ENCODE peak calls at places on chromosomes 11 and 22, in seven cellular contexts. Z is tibial nerve, H is adrenal gland, O is cardiac muscle cell, C is fibroblast of pulmonary artery, U is lower lobe of right lung, S is colonic mucosa. V is an unnamed sample.

GRCh38 chr11:95338430-95338991 is 107.5 kb upstream of the SESN3 start:
- DNase-seq in C (peak), U (peak), O (peak), S (peak), H (peak), Z (peak), V (no peak)

GRCh38 chr11:42138454-42138853 is 679.0 kb upstream of the LRRC4C start:
- DNase-seq in U (no peak), S (no peak), O (no peak), Z (no peak), H (no peak), C (no peak), V (no peak)

GRCh38 chr11:85348945-85349344 is 278.2 kb downstream of the DLG2 start:
- DNase-seq in H (no peak), S (no peak), U (no peak), C (no peak), O (no peak), Z (no peak), V (no peak)

GRCh38 chr11:120217941-120218694 is 7.3 kb downstream of the OAF start:
- DNase-seq in O (no peak), U (no peak), H (no peak), C (no peak), Z (no peak), S (no peak), V (no peak)

GRCh38 chr22:39216143-39216490 is 28.7 kb downstream of the PDGFB start:
- DNase-seq in U (peak), Z (no peak), H (no peak), S (no peak), O (no peak), C (no peak), V (no peak)

GRCh38 chr22:43118953-43119458 is 8.5 kb downstream of the BIK start:
- DNase-seq in O (peak), H (no peak), Z (no peak), C (no peak), U (no peak), S (peak), V (no peak)

GRCh38 chr11:85875505-85875904 is 20.3 kb downstream of the CCDC83 start:
- DNase-seq in Z (no peak), U (no peak), O (peak), H (no peak), C (peak), S (no peak), V (no peak)

GRCh38 chr11:61357233-61357893 is 4.3 kb downstream of the CYB561A3 start:
- DNase-seq in C (no peak), O (no peak), S (no peak), Z (no peak), H (no peak), U (no peak), V (no peak)

GRCh38 chr22:20175597-20175900 is 24.7 kb upstream of the CCDC188 start:
- DNase-seq in S (no peak), C (no peak), O (no peak), H (no peak), Z (no peak), U (no peak), V (no peak)

GRCh38 chr11:47216141-47216798 is 1.5 kb downstream of the DDB2 start:
- DNase-seq in S (peak), O (peak), C (peak), U (no peak), H (peak), Z (peak), V (peak)

GRCh38 chr11:93249437-93250210 is 51.8 kb upstream of the SLC36A4 start:
- DNase-seq in H (no peak), U (no peak), C (no peak), O (no peak), Z (no peak), S (no peak), V (no peak)

GRCh38 chr11:19703211-19703610 is 9.4 kb upstream of the NAV2 start:
- DNase-seq in U (no peak), C (no peak), Z (no peak), S (no peak), H (no peak), O (no peak), V (no peak)

GRCh38 chr11:128422576-128423370 is 164.6 kb downstream of the ETS1 start:
- DNase-seq in O (no peak), C (no peak), U (peak), S (no peak), H (no peak), Z (no peak), V (no peak)

GRCh38 chr11:62552931-62553838 is 6.6 kb upstream of the AHNAK start:
- DNase-seq in C (peak), H (peak), O (peak), U (peak), S (peak), Z (peak), V (peak)

GRCh38 chr22:25955323-25955722 is 213.3 kb downstream of the MYO18B start:
- DNase-seq in Z (no peak), O (no peak), S (no peak), C (no peak), H (no peak), U (no peak), V (no peak)

GRCh38 chr22:22741843-22742242 is 97.4 kb downstream of the GGTLC2 start:
- DNase-seq in Z (no peak), U (no peak), C (no peak), H (no peak), S (no peak), O (no peak), V (no peak)

GRCh38 chr11:77370217-77370616 is 68.7 kb upstream of the GDPD4 start:
- DNase-seq in U (no peak), Z (no peak), S (no peak), C (no peak), O (no peak), H (no peak), V (no peak)

GRCh38 chr22:29167032-29167911 is 38.4 kb upstream of the EMID1 start:
- DNase-seq in Z (no peak), S (no peak), H (no peak), C (no peak), O (no peak), U (no peak), V (no peak)

GRCh38 chr11:2951235-2952110 is 22.3 kb upstream of the PHLDA2 start:
- DNase-seq in H (no peak), U (no peak), O (peak), C (peak), S (no peak), Z (no peak), V (no peak)

GRCh38 chr22:32322986-32323385 is 34.7 kb upstream of the RFPL3 start:
- DNase-seq in Z (no peak), S (no peak), H (no peak), C (no peak), O (no peak), U (no peak), V (no peak)

GRCh38 chr22:37442537-37442936 is 15.3 kb upstream of the ELFN2 start:
- DNase-seq in U (no peak), H (no peak), O (peak), C (peak), Z (no peak), S (no peak), V (peak)

GRCh38 chr11:94909371-94909820 is 64.0 kb downstream of the CWC15 start:
- DNase-seq in U (no peak), Z (no peak), S (no peak), H (no peak), C (peak), O (peak), V (no peak)

GRCh38 chr11:57161351-57161750 is 20.4 kb upstream of the LRRC55 start:
- DNase-seq in U (no peak), C (no peak), H (no peak), O (no peak), Z (no peak), S (no peak), V (no peak)

GRCh38 chr22:49327411-49327810 is 500.3 kb downstream of the BRD1 start:
- DNase-seq in Z (no peak), H (no peak), S (no peak), C (no peak), U (peak), O (no peak), V (no peak)

GRCh38 chr11:115916596-115916995 is 412.4 kb upstream of the CADM1 start:
- DNase-seq in O (no peak), U (no peak), S (no peak), H (no peak), Z (no peak), C (no peak), V (no peak)

GRCh38 chr22:31637938-31638618 is 23.9 kb downstream of the PISD start:
- DNase-seq in S (no peak), H (no peak), Z (peak), U (peak), C (peak), O (peak), V (no peak)

GRCh38 chr11:128022007-128022368 is 565.4 kb downstream of the ETS1 start:
- DNase-seq in C (peak), H (no peak), S (no peak), Z (no peak), U (no peak), O (peak), V (no peak)

GRCh38 chr11:116465056-116465455 is 307.7 kb downstream of the BUD13 start:
- DNase-seq in Z (no peak), O (no peak), U (no peak), S (no peak), C (no peak), H (no peak), V (no peak)

GRCh38 chr22:40928657-40929056 is 22.5 kb upstream of the RBX1 start:
- DNase-seq in H (no peak), Z (no peak), U (no peak), C (peak), S (no peak), O (peak), V (no peak)

GRCh38 chr22:36419177-36419911 is 31.6 kb upstream of the MYH9 start:
- DNase-seq in U (no peak), Z (peak), H (peak), O (peak), S (peak), C (peak), V (no peak)

GRCh38 chr22:29726104-29726503 is 6.3 kb downstream of the CABP7 start:
- DNase-seq in U (no peak), S (no peak), C (no peak), H (no peak), Z (no peak), O (no peak), V (no peak)

GRCh38 chr11:118010738-118011461 is 24.7 kb downstream of the IL10RA start:
- DNase-seq in U (peak), O (no peak), C (no peak), H (peak), Z (peak), S (peak), V (no peak)

GRCh38 chr11:68641880-68642279 is 42.5 kb upstream of the GAL start:
- DNase-seq in O (no peak), S (no peak), Z (no peak), C (no peak), H (no peak), U (no peak), V (no peak)

GRCh38 chr11:68646832-68647231 is 37.5 kb upstream of the GAL start:
- DNase-seq in S (no peak), H (no peak), O (no peak), U (no peak), C (no peak), Z (no peak), V (no peak)

GRCh38 chr11:68643576-68643975 is 40.8 kb upstream of the GAL start:
- DNase-seq in H (no peak), O (peak), Z (peak), S (no peak), U (no peak), C (peak), V (no peak)
- TF ChIP-seq CTCF in H (no peak), O (no peak), Z (no peak), S (no peak), U (no peak), C (peak), V (no peak)

GRCh38 chr11:1718326-1718725 is 21.3 kb downstream of the KRTAP5-6 start:
- DNase-seq in H (no peak), O (no peak), C (no peak), U (no peak), S (no peak), Z (no peak), V (no peak)

GRCh38 chr11:1714908-1715885 is 18.2 kb downstream of the KRTAP5-6 start:
- DNase-seq in O (no peak), U (no peak), S (no peak), Z (no peak), H (peak), C (no peak), V (no peak)

GRCh38 chr11:1719781-1720180 is 22.8 kb downstream of the KRTAP5-6 start:
- DNase-seq in U (no peak), H (no peak), O (no peak), C (no peak), Z (no peak), S (no peak), V (no peak)

GRCh38 chr11:1717745-1718144 is 20.8 kb downstream of the KRTAP5-6 start:
- DNase-seq in H (no peak), Z (no peak), C (no peak), O (no peak), S (no peak), U (no peak), V (no peak)
- TF ChIP-seq CTCF in H (no peak), Z (no peak), C (no peak), O (no peak), S (no peak), U (no peak), V (no peak)

GRCh38 chr11:130260735-130261134 is 54.0 kb downstream of the ZBTB44 start:
- DNase-seq in O (no peak), U (no peak), S (no peak), H (no peak), C (no peak), Z (no peak), V (no peak)
- TF ChIP-seq CTCF in O (no peak), U (no peak), S (no peak), H (no peak), C (no peak), Z (no peak), V (no peak)

DNA sequence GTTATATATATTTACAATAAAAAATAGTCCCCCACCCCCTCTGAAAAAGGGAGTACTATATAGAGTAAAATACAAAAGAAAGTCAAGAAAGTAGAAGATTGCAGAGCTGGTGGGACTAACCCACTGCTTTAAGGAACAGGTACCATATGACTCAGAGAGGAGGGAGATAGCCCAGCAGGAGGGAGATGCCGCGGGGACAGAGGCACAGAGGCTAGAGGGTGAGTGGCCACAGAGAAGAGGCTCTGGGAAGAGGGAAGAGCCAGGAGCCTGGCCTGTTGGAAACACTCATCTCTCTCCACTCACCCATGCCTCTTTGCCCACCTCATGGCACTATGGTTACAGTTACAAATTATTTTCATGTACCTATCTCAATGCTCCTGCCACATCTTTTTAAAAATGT is 53.6 kb upstream of the LYVE1 start:
- DNase-seq in U (no peak), Z (no peak), H (no peak), S (no peak), C (no peak), O (no peak), V (no peak)
- TF ChIP-seq CTCF in U (no peak), Z (no peak), H (no peak), S (no peak), C (no peak), O (no peak), V (no peak)

GRCh38 chr11:35661539-35661938 is 1.0 kb upstream of the TRIM44 start:
- DNase-seq in H (no peak), U (no peak), O (no peak), Z (no peak), S (no peak), C (no peak), V (no peak)
- TF ChIP-seq CTCF in H (no peak), U (no peak), O (no peak), Z (no peak), S (no peak), C (no peak), V (no peak)

DNA sequence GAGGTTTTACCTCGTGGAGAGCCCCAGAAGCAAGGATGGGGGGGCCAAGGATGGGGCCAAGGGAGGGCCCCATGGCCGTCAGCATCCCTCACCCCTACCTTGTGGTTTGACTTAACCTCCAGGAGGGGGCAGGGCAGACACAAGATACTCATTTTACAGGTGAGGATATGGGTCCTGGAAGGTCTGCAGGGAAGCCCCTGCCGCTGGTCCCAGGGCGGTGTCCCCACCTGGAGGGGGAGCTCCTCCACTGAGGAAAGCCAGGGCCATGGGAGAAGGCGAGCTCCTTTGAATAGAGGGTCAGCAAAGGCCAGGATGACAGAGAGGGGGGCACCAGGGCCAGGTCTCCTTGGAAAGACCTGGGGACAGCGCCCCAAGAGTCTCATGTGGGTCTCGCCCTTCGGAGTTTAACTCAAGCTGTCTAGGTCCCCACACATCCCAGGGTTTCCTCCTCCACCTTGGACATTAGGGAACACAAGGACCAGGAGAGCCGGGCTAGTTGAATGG is 5.9 kb upstream of the ADORA2A start:
- DNase-seq in U (peak), O (no peak), H (no peak), S (no peak), C (no peak), Z (no peak), V (peak)
- TF ChIP-seq CTCF in U (peak), O (peak), H (no peak), S (peak), C (no peak), Z (no peak), V (peak)

DNA sequence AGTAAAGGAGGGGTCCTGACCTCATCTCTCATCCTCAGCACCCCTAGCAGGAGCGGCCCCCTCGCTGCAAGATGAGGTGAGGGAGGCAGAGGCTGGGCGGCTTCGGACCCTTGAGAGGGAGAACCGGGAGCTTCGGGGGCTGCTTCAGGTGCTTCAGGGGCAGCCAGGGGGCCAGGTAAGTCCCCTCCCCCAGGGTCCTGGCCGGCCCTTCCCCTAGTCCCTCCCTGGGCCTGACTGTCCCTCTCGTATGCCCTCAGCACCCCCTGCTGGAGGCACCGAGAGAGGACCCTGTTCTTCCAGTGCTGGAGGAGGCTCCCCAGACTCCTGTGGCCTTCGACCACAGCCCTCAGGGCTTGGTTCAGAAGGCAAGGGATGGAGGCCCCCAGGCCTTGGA is 3.7 kb downstream of the CCDC88B start:
- DNase-seq in C (no peak), H (no peak), U (no peak), S (peak), O (no peak), Z (no peak), V (peak)
- TF ChIP-seq CTCF in C (peak), H (no peak), U (peak), S (peak), O (peak), Z (no peak), V (peak)

DNA sequence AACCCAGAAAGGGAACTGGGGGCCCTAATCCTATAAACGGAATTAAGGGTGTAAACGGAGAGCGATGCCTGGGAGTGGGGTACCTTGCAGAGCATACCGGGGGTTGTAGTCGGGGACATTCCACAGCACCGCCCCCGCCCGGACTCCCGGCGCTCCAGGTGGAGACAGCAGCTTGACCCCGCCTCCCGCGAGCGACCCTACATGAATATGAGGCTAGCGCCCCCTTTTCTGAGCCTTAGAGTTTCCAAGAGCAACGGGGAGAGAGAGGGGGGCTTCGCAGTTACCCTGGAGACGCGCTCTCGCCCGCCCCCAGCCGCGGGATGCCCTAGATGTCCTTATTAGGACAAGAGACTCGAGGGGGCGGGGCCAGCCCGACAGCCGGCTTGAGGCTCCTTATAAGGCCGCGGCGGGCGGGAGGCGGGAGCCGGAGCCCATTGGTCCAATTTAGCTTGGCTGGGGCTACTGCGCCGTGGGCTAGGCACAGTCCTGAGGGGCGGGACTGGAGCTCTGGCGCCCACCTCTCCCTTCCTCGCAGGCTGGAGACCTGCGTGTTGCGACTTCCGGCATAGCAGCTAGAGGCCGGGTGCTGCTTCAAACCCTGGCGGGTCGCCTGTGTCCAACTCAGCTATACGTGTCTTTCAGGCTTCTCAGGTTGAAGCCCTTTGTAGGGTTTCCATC is 960 bp upstream of the MUS81 start:
- DNase-seq in S (peak), U (peak), H (peak), O (peak), C (peak), Z (peak), V (peak)
- TF ChIP-seq CTCF in S (no peak), U (peak), H (no peak), O (peak), C (no peak), Z (peak), V (no peak)

GRCh38 chr11:13116491-13116890 is 107.4 kb downstream of the RASSF10 start:
- DNase-seq in S (no peak), U (no peak), H (no peak), C (no peak), Z (no peak), O (no peak), V (no peak)

GRCh38 chr11:13118194-13118593 is 109.1 kb downstream of the RASSF10 start:
- DNase-seq in U (no peak), O (peak), S (no peak), C (peak), H (no peak), Z (no peak), V (no peak)

GRCh38 chr11:13117344-13117743 is 108.2 kb downstream of the RASSF10 start:
- DNase-seq in S (no peak), Z (no peak), C (no peak), U (no peak), O (no peak), H (no peak), V (no peak)

GRCh38 chr11:13111813-13112130 is 102.7 kb downstream of the RASSF10 start:
- DNase-seq in U (no peak), O (no peak), Z (no peak), S (no peak), H (no peak), C (no peak), V (no peak)

GRCh38 chr11:13114566-13115465 is 105.7 kb downstream of the RASSF10 start:
- DNase-seq in O (no peak), C (no peak), Z (no peak), H (no peak), S (no peak), U (peak), V (peak)
- TF ChIP-seq CTCF in O (no peak), C (no peak), Z (no peak), H (no peak), S (no peak), U (no peak), V (no peak)